ENCODE peak calls at places on chromosomes 2 and 18, in four cellular contexts. L is stomach, A is body of pancreas, N is foreskin fibroblast. C is an unnamed sample.

GRCh38 chr2:162073776-162074578 is at the start of gene DPP4:
- DNase-seq in L (peak; percentile 68), A (peak; percentile 69), N (no peak), C (peak; percentile 78)

GRCh38 chr18:26458526-26459232 is 89.7 kb downstream of the KCTD1 start:
- DNase-seq in L (no peak), A (no peak), N (peak; percentile 68), C (no peak)

GRCh38 chr2:187319441-187320108 is 128.5 kb downstream of the CALCRL start:
- DNase-seq in L (no peak), A (no peak), N (no peak), C (no peak)

GRCh38 chr18:31097666-31098065 is 4.6 kb downstream of the DSC2 start:
- DNase-seq in L (no peak), A (no peak), N (no peak), C (no peak)

GRCh38 chr18:23881778-23882177 is 132.8 kb upstream of the TTC39C start:
- DNase-seq in L (peak; percentile 72), A (peak; percentile 74), N (no peak), C (no peak)

GRCh38 chr18:28541276-28541930 is 364.5 kb upstream of the CDH2 start:
- DNase-seq in L (no peak), A (no peak), N (no peak), C (no peak)

GRCh38 chr18:62868645-62869044 is 153.3 kb downstream of the PHLPP1 start:
- DNase-seq in L (no peak), A (no peak), N (no peak), C (no peak)

GRCh38 chr18:31835528-31836138 is 75.0 kb upstream of the SLC25A52 start:
- DNase-seq in L (no peak), A (peak; percentile 30), N (no peak), C (no peak)

GRCh38 chr2:53633441-53633840 is 134.2 kb upstream of the CHAC2 start:
- DNase-seq in L (no peak), A (no peak), N (peak; percentile 5), C (no peak)

GRCh38 chr2:237262838-237263771 is 150.9 kb downstream of the COL6A3 start:
- DNase-seq in L (no peak), A (no peak), N (peak; percentile 76), C (no peak)

GRCh38 chr2:101690547-101691182 is 6.8 kb upstream of the MAP4K4 start:
- DNase-seq in L (no peak), A (no peak), N (no peak), C (no peak)

GRCh38 chr2:172096661-172097547 is 5.8 kb downstream of the DLX2 start:
- DNase-seq in L (no peak), A (no peak), N (peak; percentile 81), C (peak; percentile 72)

GRCh38 chr2:151727593-151728552 is 6.4 kb downstream of the NEB start:
- DNase-seq in L (no peak), A (no peak), N (no peak), C (no peak)

GRCh38 chr2:238655131-238655860 is 192.6 kb upstream of the TWIST2 start:
- DNase-seq in L (no peak), A (no peak), N (peak; percentile 34), C (peak; percentile 37)

GRCh38 chr2:63049291-63050185 is 1.1 kb upstream of the OTX1 start:
- DNase-seq in L (no peak), A (no peak), N (no peak), C (no peak)

GRCh38 chr18:23852236-23853045 is 162.1 kb upstream of the TTC39C start:
- DNase-seq in L (no peak), A (no peak), N (no peak), C (no peak)

GRCh38 chr18:41524674-41525470 is 430.2 kb upstream of the PIK3C3 start:
- DNase-seq in L (no peak), A (no peak), N (no peak), C (no peak)

GRCh38 chr2:26890341-26891000 is 42.5 kb downstream of the DPYSL5 start:
- DNase-seq in L (no peak), A (no peak), N (no peak), C (no peak)

GRCh38 chr2:211089127-211089526 is 532.7 kb downstream of the CPS1 start:
- DNase-seq in L (no peak), A (no peak), N (no peak), C (no peak)

GRCh38 chr2:211093743-211094303 is 537.4 kb downstream of the CPS1 start:
- DNase-seq in L (no peak), A (no peak), N (no peak), C (no peak)
- TF ChIP-seq CTCF in L (peak; percentile 25), A (peak; percentile 53), N (peak; percentile 4), C (peak; percentile 63)

GRCh38 chr2:262117-262516 is 1.7 kb downstream of the SH3YL1 start:
- DNase-seq in L (no peak), A (no peak), N (no peak), C (no peak)

GRCh38 chr2:259789-260331 is 4.0 kb downstream of the SH3YL1 start:
- DNase-seq in L (no peak), A (no peak), N (no peak), C (no peak)

GRCh38 chr2:263022-263738 is 652 bp downstream of the SH3YL1 start:
- DNase-seq in L (no peak), A (peak; percentile 29), N (no peak), C (no peak)

GRCh38 chr2:258933-259332 is 4.9 kb downstream of the SH3YL1 start:
- DNase-seq in L (no peak), A (no peak), N (no peak), C (no peak)

GRCh38 chr2:260507-261161 is 3.2 kb downstream of the SH3YL1 start:
- DNase-seq in L (no peak), A (no peak), N (no peak), C (no peak)
- TF ChIP-seq CTCF in L (no peak), A (no peak), N (no peak), C (no peak)

GRCh38 chr2:200863655-200864205 is 728 bp downstream of the CLK1 start:
- DNase-seq in L (no peak), A (no peak), N (no peak), C (no peak)

GRCh38 chr2:200862532-200863000 is 1.9 kb downstream of the CLK1 start:
- DNase-seq in L (no peak), A (peak; percentile 32), N (peak; percentile 41), C (no peak)

GRCh38 chr2:200865736-200865995 is 1.2 kb upstream of the CLK1 start:
- DNase-seq in L (no peak), A (no peak), N (no peak), C (no peak)

GRCh38 chr2:200861617-200862016 is 2.8 kb downstream of the CLK1 start:
- DNase-seq in L (no peak), A (no peak), N (no peak), C (no peak)

DNA sequence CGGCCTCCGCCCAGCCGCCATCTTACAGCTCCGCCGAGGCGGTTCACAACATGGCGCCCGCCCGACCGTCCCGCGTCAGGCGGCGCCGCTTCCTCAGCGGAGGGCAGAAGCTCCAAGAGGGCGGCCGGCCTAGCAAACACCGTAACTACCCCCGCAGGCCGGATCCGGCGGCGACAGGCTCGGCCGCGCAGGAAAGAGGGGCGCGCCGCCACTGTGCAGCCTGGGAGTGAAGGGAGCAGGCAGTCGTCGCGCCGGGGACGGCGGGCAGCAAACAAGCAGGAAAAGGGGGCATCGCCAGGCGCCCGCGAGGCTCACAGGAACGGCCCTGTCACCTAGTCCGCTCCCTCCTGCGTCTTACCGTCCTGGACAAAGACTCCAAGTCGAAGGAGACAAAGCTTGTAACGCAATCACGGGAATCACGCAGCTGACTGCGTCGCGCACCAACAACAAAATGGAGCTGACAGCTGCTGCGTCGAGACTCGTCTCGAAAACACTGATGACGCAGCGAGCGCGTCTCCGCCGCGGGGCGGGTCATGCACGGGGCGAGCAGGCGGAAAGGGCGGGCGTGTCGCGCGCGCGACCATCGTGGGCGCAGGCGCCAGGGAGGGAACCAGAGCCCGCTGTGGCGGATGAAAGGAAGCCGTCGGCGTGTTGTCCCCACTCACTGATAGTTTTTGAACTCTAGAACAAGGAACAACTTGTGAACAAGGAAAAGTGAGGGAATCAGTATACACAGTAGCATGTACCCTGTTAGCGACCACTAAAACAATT is at the start of gene CLK1:
- DNase-seq in L (peak; percentile 98), A (peak; percentile 95), N (peak; percentile 94), C (peak; percentile 93)
- TF ChIP-seq CTCF in L (no peak), A (no peak), N (no peak), C (no peak)

GRCh38 chr18:12946549-12947354 is 1.1 kb upstream of the SEH1L start:
- DNase-seq in L (peak; percentile 26), A (peak; percentile 46), N (peak; percentile 82), C (no peak)

GRCh38 chr18:12948055-12948804 is 419 bp downstream of the SEH1L start:
- DNase-seq in L (peak; percentile 95), A (peak; percentile 92), N (peak; percentile 95), C (peak; percentile 93)

GRCh38 chr18:12947355-12948054 is at the start of gene SEH1L:
- DNase-seq in L (peak; percentile 100), A (peak; percentile 100), N (peak; percentile 97), C (peak; percentile 99)

GRCh38 chr18:12943200-12943599 is 4.6 kb upstream of the SEH1L start:
- DNase-seq in L (no peak), A (no peak), N (no peak), C (no peak)

GRCh38 chr18:12944724-12945123 is 3.1 kb upstream of the SEH1L start:
- DNase-seq in L (peak; percentile 81), A (peak; percentile 94), N (peak; percentile 10), C (no peak)
- TF ChIP-seq CTCF in L (no peak), A (no peak), N (no peak), C (no peak)

DNA sequence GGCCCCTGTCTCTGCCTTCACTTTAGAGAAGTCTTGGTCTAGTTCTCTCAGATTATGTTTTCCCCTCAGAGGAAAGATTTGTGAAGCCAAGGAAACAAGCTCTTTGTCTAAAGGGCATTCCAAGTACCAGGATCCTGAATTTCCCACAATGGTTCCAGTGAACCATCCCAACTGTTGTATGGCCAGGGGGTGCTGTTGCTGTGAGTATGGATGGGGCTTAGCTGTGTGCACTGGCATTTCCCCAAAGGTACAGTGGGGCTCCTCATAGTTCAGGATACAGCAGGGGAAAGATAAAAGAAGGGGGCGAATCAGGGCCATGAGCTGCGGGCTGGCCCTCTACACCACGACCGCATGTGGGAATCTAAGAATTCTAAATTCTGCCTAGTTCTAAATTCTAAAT is 1154.0 kb upstream of the FANCL start:
- DNase-seq in L (no peak), A (no peak), N (no peak), C (no peak)
- TF ChIP-seq CTCF in L (no peak), A (no peak), N (no peak), C (no peak)

DNA sequence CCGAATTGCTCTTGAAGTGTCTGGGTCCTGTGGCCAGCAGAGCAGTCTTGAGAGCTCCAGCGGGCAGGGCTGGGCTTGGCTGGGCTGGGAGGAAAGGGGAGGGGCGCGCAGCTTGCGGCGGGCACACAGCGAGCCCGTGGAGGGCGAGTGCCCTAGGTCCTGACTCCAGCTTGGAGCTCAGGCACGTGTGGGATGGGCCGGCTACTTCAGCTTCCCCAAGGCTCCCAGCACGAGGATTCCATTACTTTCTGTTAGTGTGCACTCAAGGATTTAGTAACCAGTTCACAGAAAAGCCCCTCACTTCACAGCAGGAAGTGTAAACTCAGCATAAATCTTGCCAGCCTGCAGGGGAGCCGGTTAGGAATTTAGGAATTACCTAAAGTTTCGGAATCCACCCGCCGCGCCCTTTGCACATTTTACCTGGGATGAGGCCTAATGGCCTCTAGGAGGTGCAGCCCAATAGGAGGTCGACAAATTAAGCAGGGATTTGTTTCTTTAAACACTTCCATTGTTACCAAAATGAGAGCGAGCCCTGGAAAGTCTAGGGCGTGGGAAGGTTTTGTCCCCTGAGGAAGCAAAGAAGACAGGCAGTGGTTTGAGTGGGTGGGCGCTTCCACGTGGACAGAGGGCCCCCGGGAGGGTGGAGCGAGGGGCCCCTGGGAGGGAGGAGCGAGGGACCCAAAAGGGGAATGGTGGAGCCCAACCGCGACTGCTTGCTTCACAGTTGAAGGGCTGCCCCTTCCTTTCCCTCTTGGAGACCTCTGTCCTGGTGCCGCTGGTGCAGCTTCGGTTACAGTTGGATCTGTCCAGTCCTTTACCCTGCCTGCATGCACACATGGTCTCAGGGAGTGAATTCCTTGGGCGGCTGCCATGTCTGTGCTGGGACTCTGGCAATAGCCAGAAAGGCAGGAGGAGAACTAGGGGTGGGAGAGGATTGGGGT is 93.3 kb downstream of the CTAGE1 start:
- DNase-seq in L (peak; percentile 60), A (peak; percentile 49), N (no peak), C (no peak)
- TF ChIP-seq CTCF in L (no peak), A (peak; percentile 43), N (peak; percentile 25), C (peak; percentile 50)